ENCODE peak calls at places on chromosomes 13 and 19, in nine cellular contexts. One of them, this sample, is unnamed.

GRCh38 chr19:11196406-11197287 is 698 bp downstream of the KANK2 start:
- DNase-seq in kidney: peak; percentile 88
- DNase-seq in cardiac muscle cell: peak; percentile 53
- DNase-seq in uterus: peak; percentile 67
- DNase-seq in trophoblast cell: no peak
- DNase-seq in AG09309: no peak
- DNase-seq in A549: peak; percentile 29
- DNase-seq in pancreas: peak; percentile 48
- DNase-seq in left ventricle myocardium inferior: peak; percentile 56
- DNase-seq in this sample: peak; percentile 73

GRCh38 chr19:3443840-3444694 is 36.3 kb downstream of the SMIM24 start:
- DNase-seq in kidney: no peak
- DNase-seq in cardiac muscle cell: peak; percentile 40
- DNase-seq in uterus: no peak
- DNase-seq in trophoblast cell: no peak
- DNase-seq in AG09309: no peak
- DNase-seq in A549: no peak
- DNase-seq in pancreas: no peak
- DNase-seq in left ventricle myocardium inferior: peak; percentile 78
- DNase-seq in this sample: no peak

GRCh38 chr19:47520839-47521238 is 6.0 kb upstream of the NAPA start:
- DNase-seq in kidney: no peak
- DNase-seq in cardiac muscle cell: no peak
- DNase-seq in uterus: no peak
- DNase-seq in trophoblast cell: no peak
- DNase-seq in AG09309: no peak
- DNase-seq in A549: no peak
- DNase-seq in pancreas: no peak
- DNase-seq in left ventricle myocardium inferior: no peak
- DNase-seq in this sample: no peak

GRCh38 chr13:29573190-29573589 is 22.3 kb downstream of the SLC7A1 start:
- DNase-seq in kidney: no peak
- DNase-seq in cardiac muscle cell: no peak
- DNase-seq in uterus: peak; percentile 50
- DNase-seq in trophoblast cell: no peak
- DNase-seq in AG09309: no peak
- DNase-seq in A549: no peak
- DNase-seq in pancreas: peak; percentile 41
- DNase-seq in left ventricle myocardium inferior: no peak
- DNase-seq in this sample: no peak

GRCh38 chr13:91101436-91101835 is 246.1 kb upstream of the MIR17HG start:
- DNase-seq in kidney: no peak
- DNase-seq in cardiac muscle cell: no peak
- DNase-seq in uterus: no peak
- DNase-seq in trophoblast cell: no peak
- DNase-seq in AG09309: no peak
- DNase-seq in A549: no peak
- DNase-seq in pancreas: no peak
- DNase-seq in left ventricle myocardium inferior: no peak
- DNase-seq in this sample: no peak

GRCh38 chr13:32911506-32911905 is 104.7 kb upstream of the KL start:
- DNase-seq in kidney: no peak
- DNase-seq in cardiac muscle cell: peak; percentile 14
- DNase-seq in uterus: no peak
- DNase-seq in trophoblast cell: no peak
- DNase-seq in AG09309: peak; percentile 20
- DNase-seq in A549: peak; percentile 35
- DNase-seq in pancreas: no peak
- DNase-seq in left ventricle myocardium inferior: no peak
- DNase-seq in this sample: peak; percentile 59

GRCh38 chr19:55013596-55013995 is 24.5 kb downstream of the GP6 start:
- DNase-seq in kidney: no peak
- DNase-seq in cardiac muscle cell: no peak
- DNase-seq in uterus: no peak
- DNase-seq in trophoblast cell: no peak
- DNase-seq in AG09309: no peak
- DNase-seq in A549: no peak
- DNase-seq in pancreas: no peak
- DNase-seq in left ventricle myocardium inferior: no peak
- DNase-seq in this sample: no peak

GRCh38 chr19:15986694-15987093 is 37.9 kb downstream of the OR10H4 start:
- DNase-seq in kidney: no peak
- DNase-seq in cardiac muscle cell: no peak
- DNase-seq in uterus: no peak
- DNase-seq in trophoblast cell: no peak
- DNase-seq in AG09309: no peak
- DNase-seq in A549: no peak
- DNase-seq in pancreas: no peak
- DNase-seq in left ventricle myocardium inferior: no peak
- DNase-seq in this sample: no peak

GRCh38 chr13:47250141-47250540 is 353.3 kb upstream of the HTR2A start:
- DNase-seq in kidney: no peak
- DNase-seq in cardiac muscle cell: no peak
- DNase-seq in uterus: peak; percentile 32
- DNase-seq in trophoblast cell: no peak
- DNase-seq in AG09309: peak; percentile 65
- DNase-seq in A549: no peak
- DNase-seq in pancreas: no peak
- DNase-seq in left ventricle myocardium inferior: no peak
- DNase-seq in this sample: no peak

GRCh38 chr19:31596751-31597150 is 247.5 kb upstream of the TSHZ3 start:
- DNase-seq in kidney: no peak
- DNase-seq in cardiac muscle cell: no peak
- DNase-seq in uterus: no peak
- DNase-seq in trophoblast cell: no peak
- DNase-seq in AG09309: no peak
- DNase-seq in A549: no peak
- DNase-seq in pancreas: no peak
- DNase-seq in left ventricle myocardium inferior: no peak
- DNase-seq in this sample: no peak

GRCh38 chr13:95650691-95651090 is 6.2 kb upstream of the DZIP1 start:
- DNase-seq in kidney: no peak
- DNase-seq in cardiac muscle cell: no peak
- DNase-seq in uterus: no peak
- DNase-seq in trophoblast cell: no peak
- DNase-seq in AG09309: no peak
- DNase-seq in A549: no peak
- DNase-seq in pancreas: no peak
- DNase-seq in left ventricle myocardium inferior: no peak
- DNase-seq in this sample: no peak

DNA sequence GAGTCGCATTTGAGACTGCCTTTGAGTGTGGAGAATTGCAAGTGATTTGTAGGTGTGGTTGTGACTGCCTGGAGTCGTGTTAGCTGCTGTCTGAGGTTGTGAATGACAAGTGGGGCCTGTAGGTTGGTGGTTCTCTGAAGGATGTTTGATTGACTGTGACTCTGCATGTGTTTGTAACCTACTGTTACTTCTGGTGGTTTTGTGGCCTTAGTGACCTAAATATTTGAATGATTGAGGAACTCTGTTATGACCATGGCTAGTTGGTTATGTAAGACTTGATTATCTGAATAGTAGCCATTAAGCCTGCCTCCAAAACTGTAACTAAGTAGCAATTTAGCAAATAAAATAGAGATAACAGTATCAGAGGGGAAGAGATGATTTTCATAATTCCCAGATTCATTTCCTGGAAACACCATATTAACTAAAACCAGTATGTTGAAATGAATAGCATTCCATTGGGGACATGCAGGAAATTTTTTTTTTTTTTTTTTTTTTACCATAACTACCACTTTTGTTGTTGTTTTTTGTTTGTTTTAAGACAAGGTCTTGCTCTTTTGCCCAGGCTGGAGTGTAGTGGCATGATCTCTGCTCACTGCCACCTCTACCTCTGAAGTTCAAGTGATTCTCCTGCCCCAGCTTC is 846 bp downstream of the ZNF382 start:
- DNase-seq in kidney: no peak
- DNase-seq in cardiac muscle cell: no peak
- DNase-seq in uterus: no peak
- DNase-seq in trophoblast cell: no peak
- DNase-seq in AG09309: no peak
- DNase-seq in A549: no peak
- DNase-seq in pancreas: no peak
- DNase-seq in left ventricle myocardium inferior: no peak
- DNase-seq in this sample: no peak
- H3K4me3 ChIP-seq in kidney: peak overlapping the region; percentile 73
- H3K4me3 ChIP-seq in cardiac muscle cell: peak overlapping the region; percentile 61
- H3K4me3 ChIP-seq in uterus: peak overlapping the region; percentile 59
- H3K4me3 ChIP-seq in trophoblast cell: peak overlapping the region; percentile 79
- H3K4me3 ChIP-seq in AG09309: peak overlapping the region; percentile 63
- H3K4me3 ChIP-seq in A549: no peak overlapping the region
- H3K4me3 ChIP-seq in pancreas: peak overlapping the region; percentile 36
- H3K4me3 ChIP-seq in left ventricle myocardium inferior: peak overlapping the region; percentile 92
- H3K4me3 ChIP-seq in this sample: peak overlapping the region; percentile 93

DNA sequence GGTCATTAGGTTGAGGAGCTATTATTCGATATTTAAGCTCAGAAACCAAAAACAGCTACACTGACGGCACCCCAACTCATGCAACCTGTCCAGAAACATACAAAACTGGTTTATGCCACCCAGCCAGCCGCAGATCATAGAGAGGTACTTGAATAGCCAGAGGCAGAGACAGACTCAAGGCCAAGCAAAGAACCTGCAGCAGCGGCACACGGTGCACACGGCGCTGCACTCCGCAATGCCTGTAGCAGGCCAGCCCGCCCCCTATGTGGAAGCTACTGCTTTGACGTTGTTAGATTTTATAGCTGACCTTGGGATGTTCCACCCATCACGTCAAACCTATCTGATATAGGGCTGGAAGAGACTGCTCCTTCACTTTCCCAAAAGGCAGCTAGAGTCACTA is 11.9 kb upstream of the DHRS12 start:
- DNase-seq in kidney: no peak
- DNase-seq in cardiac muscle cell: no peak
- DNase-seq in uterus: no peak
- DNase-seq in trophoblast cell: no peak
- DNase-seq in AG09309: no peak
- DNase-seq in A549: no peak
- DNase-seq in pancreas: peak; percentile 30
- DNase-seq in left ventricle myocardium inferior: no peak
- DNase-seq in this sample: no peak
- H3K4me3 ChIP-seq in kidney: no peak overlapping the region
- H3K4me3 ChIP-seq in cardiac muscle cell: no peak overlapping the region
- H3K4me3 ChIP-seq in uterus: no peak overlapping the region
- H3K4me3 ChIP-seq in trophoblast cell: no peak overlapping the region
- H3K4me3 ChIP-seq in AG09309: no peak overlapping the region
- H3K4me3 ChIP-seq in A549: no peak overlapping the region
- H3K4me3 ChIP-seq in pancreas: no peak overlapping the region
- H3K4me3 ChIP-seq in left ventricle myocardium inferior: no peak overlapping the region
- H3K4me3 ChIP-seq in this sample: no peak overlapping the region

GRCh38 chr19:1649706-1650626 is 2.4 kb downstream of the TCF3 start:
- DNase-seq in kidney: no peak
- DNase-seq in cardiac muscle cell: no peak
- DNase-seq in uterus: no peak
- DNase-seq in trophoblast cell: no peak
- DNase-seq in AG09309: no peak
- DNase-seq in A549: no peak
- DNase-seq in pancreas: no peak
- DNase-seq in left ventricle myocardium inferior: no peak
- DNase-seq in this sample: no peak
- H3K4me3 ChIP-seq in kidney: no peak overlapping the region
- H3K4me3 ChIP-seq in cardiac muscle cell: peak overlapping the region; percentile 100
- H3K4me3 ChIP-seq in uterus: no peak overlapping the region
- H3K4me3 ChIP-seq in trophoblast cell: peak overlapping the region; percentile 53
- H3K4me3 ChIP-seq in AG09309: no peak overlapping the region
- H3K4me3 ChIP-seq in A549: no peak overlapping the region
- H3K4me3 ChIP-seq in pancreas: no peak overlapping the region
- H3K4me3 ChIP-seq in left ventricle myocardium inferior: peak overlapping the region; percentile 89
- H3K4me3 ChIP-seq in this sample: no peak overlapping the region

GRCh38 chr19:41889896-41890295 is 6.9 kb downstream of the ARHGEF1 start:
- DNase-seq in kidney: no peak
- DNase-seq in cardiac muscle cell: no peak
- DNase-seq in uterus: no peak
- DNase-seq in trophoblast cell: no peak
- DNase-seq in AG09309: no peak
- DNase-seq in A549: no peak
- DNase-seq in pancreas: no peak
- DNase-seq in left ventricle myocardium inferior: no peak
- DNase-seq in this sample: no peak

GRCh38 chr19:41887711-41888382 is 4.9 kb downstream of the ARHGEF1 start:
- DNase-seq in kidney: no peak
- DNase-seq in cardiac muscle cell: no peak
- DNase-seq in uterus: no peak
- DNase-seq in trophoblast cell: peak; percentile 91
- DNase-seq in AG09309: no peak
- DNase-seq in A549: no peak
- DNase-seq in pancreas: peak; percentile 61
- DNase-seq in left ventricle myocardium inferior: no peak
- DNase-seq in this sample: no peak

GRCh38 chr19:41883821-41884733 is 1.1 kb downstream of the ARHGEF1 start:
- DNase-seq in kidney: peak; percentile 99
- DNase-seq in cardiac muscle cell: peak; percentile 97
- DNase-seq in uterus: peak; percentile 96
- DNase-seq in trophoblast cell: peak; percentile 97
- DNase-seq in AG09309: peak; percentile 88
- DNase-seq in A549: peak; percentile 100
- DNase-seq in pancreas: peak; percentile 95
- DNase-seq in left ventricle myocardium inferior: peak; percentile 94
- DNase-seq in this sample: peak; percentile 98

GRCh38 chr19:41888926-41889325 is 5.9 kb downstream of the ARHGEF1 start:
- DNase-seq in kidney: no peak
- DNase-seq in cardiac muscle cell: no peak
- DNase-seq in uterus: no peak
- DNase-seq in trophoblast cell: no peak
- DNase-seq in AG09309: no peak
- DNase-seq in A549: no peak
- DNase-seq in pancreas: no peak
- DNase-seq in left ventricle myocardium inferior: no peak
- DNase-seq in this sample: no peak

DNA sequence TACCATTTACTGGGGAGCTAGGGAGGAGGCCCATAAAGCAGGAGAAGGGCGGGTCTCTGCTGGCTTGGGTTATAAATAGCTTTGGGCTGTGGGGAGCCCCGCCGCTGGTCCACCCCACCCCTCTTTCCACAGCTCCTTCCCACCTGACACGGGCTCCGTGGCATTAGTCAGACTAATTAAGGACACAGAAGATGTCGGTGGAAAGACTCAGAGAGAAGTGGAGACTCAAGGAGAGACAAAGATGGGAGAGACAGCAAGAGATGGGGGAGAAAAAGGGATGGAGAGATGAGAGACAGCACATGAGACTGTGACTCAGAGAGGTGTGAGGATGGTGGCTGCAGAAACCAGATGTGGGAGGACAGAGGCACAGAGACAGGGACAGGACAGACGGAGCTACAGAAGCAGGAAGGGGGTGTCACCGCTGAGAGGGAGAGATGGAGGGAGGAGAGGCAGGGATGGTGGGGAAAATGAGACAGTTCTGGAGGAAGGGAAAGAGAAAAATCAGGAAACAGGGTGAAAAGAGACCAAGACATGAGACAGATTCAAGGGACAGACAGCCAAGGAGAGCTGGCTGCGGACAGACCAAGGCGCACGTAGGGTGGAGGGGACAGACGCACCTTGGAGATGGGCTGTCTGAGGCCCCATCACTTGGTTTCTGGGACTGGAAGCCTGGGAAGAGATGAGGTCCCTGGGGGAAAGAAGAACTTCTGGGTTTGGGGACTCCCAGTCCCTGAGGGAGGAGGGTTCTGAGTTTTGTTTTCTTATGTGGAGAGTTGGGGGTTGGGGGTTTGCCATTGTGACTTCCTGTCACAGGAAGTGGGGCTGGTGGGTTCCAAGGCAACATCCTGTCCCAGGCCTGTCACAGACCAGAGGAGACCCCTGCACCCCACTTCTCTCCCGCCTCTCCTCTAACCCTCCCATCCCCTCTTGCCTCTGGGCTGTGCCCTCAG is 4.1 kb downstream of the ARHGEF1 start:
- DNase-seq in kidney: no peak
- DNase-seq in cardiac muscle cell: no peak
- DNase-seq in uterus: no peak
- DNase-seq in trophoblast cell: no peak
- DNase-seq in AG09309: no peak
- DNase-seq in A549: no peak
- DNase-seq in pancreas: no peak
- DNase-seq in left ventricle myocardium inferior: no peak
- DNase-seq in this sample: no peak
- H3K4me3 ChIP-seq in kidney: no peak overlapping the region
- H3K4me3 ChIP-seq in cardiac muscle cell: no peak overlapping the region
- H3K4me3 ChIP-seq in uterus: no peak overlapping the region
- H3K4me3 ChIP-seq in trophoblast cell: no peak overlapping the region
- H3K4me3 ChIP-seq in AG09309: no peak overlapping the region
- H3K4me3 ChIP-seq in A549: no peak overlapping the region
- H3K4me3 ChIP-seq in pancreas: no peak overlapping the region
- H3K4me3 ChIP-seq in left ventricle myocardium inferior: no peak overlapping the region
- H3K4me3 ChIP-seq in this sample: no peak overlapping the region